ENCODE peak calls at places on chromosomes 16 and 17, in four cellular contexts. B is HepG2, G is Panc1, W is K562. N is an unnamed sample.
A peak's percentile ranks its signal among the peaks of the same experiment; 100 is the strongest.

GRCh38 chr17:72588961-72589360 is 468.1 kb downstream of the SOX9 start:
- DNase-seq in W (no peak), G (peak; percentile 69), B (peak; percentile 67), N (peak; percentile 87)

GRCh38 chr17:64615025-64615677 is 47.0 kb downstream of the SMURF2 start:
- DNase-seq in W (no peak), B (no peak), G (no peak), N (no peak)

GRCh38 chr17:7951143-7951792 is 19.3 kb downstream of the CNTROB start:
- DNase-seq in B (no peak), G (no peak), W (no peak), N (no peak)

GRCh38 chr17:48520631-48521045 is 10.2 kb downstream of the HOXB1 start:
- DNase-seq in B (no peak), W (no peak), G (no peak), N (no peak)

GRCh38 chr17:78046923-78047322 is 81.6 kb downstream of the TMC6 start:
- DNase-seq in B (no peak), G (no peak), W (no peak), N (no peak)

GRCh38 chr17:42414782-42415409 is 8.2 kb downstream of the CAVIN1 start:
- DNase-seq in W (peak; percentile 49), B (no peak), G (no peak), N (no peak)

GRCh38 chr16:88614818-88615580 is 23.4 kb upstream of the IL17C start:
- DNase-seq in W (no peak), B (no peak), G (no peak), N (no peak)

GRCh38 chr16:81544261-81544660 is 99.7 kb downstream of the CMIP start:
- DNase-seq in B (no peak), W (no peak), G (no peak), N (no peak)

GRCh38 chr17:78278139-78278741 is 46.8 kb downstream of the TMEM235 start:
- DNase-seq in B (no peak), G (no peak), W (peak; percentile 55), N (no peak)

GRCh38 chr17:34206569-34206968 is 48.5 kb upstream of the CCL2 start:
- DNase-seq in W (no peak), G (no peak), B (no peak), N (no peak)

GRCh38 chr16:4053663-4054479 is 62.4 kb downstream of the ADCY9 start:
- DNase-seq in W (no peak), B (no peak), G (peak; percentile 18), N (peak; percentile 12)

GRCh38 chr17:81519284-81520020 is 6.9 kb upstream of the ACTG1 start:
- DNase-seq in G (no peak), B (no peak), W (peak; percentile 88), N (peak; percentile 80)

DNA sequence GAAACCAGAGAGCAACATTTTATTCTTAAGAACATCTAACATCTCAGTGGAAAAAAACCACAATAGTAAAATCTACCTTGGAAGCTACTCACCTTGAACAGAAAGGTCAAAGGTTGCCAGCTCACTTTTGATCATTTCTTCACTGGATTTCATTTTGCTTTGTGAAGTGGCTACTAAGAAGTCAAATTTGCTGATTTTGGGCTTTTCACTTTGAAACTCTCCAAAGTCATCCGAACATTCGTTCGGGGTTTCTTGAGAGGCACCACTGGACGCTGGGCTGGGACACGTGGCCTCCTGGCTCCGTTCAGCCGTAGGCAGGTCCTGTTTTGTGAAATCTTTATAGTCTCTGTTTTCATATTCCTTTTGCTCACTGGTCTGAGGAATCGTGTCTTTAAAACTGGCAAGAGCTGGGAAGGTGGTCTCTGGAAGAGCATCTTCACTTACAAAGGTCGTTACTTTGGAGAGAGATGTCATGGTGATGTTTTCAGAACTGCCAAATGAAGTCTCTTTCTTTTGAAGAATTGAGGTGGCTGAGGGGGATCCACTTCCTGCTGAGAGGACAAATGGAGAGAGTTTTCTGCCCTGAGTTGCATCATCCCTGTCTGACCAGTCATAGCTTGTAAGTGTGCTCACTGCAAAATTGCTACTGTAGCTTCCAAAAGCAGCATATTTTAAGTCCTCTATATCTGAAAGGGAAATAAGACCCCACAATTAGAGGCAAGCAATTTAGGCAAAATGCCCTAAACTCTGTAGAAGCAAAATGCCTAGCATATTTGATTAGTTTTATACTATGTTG is 52.4 kb downstream of the DUSP14 start:
- DNase-seq in W (no peak), B (no peak), G (no peak), N (no peak)
- H3K27ac ChIP-seq in W (no peak overlapping the region), B (no peak overlapping the region), G (no peak overlapping the region), N (no peak overlapping the region)

GRCh38 chr16:55832425-55832787 is 490 bp downstream of the CES1 start:
- DNase-seq in B (peak; percentile 10), W (no peak), G (no peak), N (no peak)

GRCh38 chr16:55834044-55834443 is 1.1 kb upstream of the CES1 start:
- DNase-seq in B (no peak), W (no peak), G (no peak), N (no peak)

GRCh38 chr16:55830658-55831294 is 2.1 kb downstream of the CES1 start:
- DNase-seq in B (no peak), W (no peak), G (no peak), N (no peak)

GRCh38 chr16:55835578-55835977 is 2.7 kb upstream of the CES1 start:
- DNase-seq in G (no peak), B (peak; percentile 73), W (no peak), N (no peak)

DNA sequence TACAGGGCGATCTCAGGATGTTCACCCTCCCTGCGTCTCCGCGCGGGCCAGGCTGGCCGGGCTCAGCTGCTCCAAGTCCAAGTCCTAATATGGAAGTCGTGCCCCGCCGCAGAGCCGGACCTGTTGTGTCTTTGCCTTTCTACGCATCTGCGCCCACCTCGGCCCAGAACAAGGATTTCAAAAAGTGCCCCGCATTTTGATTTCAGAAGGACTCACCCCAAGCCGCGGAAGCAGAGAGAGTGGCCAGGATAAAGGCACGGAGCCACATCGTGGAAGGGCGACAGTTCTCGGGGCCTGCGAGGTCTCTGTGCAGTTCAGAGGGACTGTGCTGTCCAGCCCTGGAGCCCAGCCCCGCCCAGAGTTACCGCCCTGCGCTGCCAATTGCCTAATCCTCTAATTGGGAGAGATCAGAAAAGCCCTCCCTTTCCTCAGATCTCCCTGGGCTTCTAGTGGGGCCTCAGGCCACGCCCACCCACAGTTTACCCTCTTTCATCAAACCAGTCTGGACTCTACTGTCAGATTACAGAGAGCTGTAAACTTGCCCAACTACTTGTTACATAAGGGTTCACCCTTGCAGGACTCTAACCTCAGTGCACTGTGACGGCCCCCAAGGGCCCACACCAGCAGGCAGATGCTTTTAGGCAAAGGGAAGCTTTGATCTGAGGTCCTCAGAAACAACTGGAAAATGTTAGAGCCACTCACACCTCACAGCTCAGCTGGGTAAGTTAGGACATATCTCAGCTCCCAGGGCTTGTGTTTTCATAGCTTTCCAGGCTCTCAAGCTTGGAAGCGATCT is at the start of gene CES1:
- DNase-seq in W (no peak), B (peak; percentile 94), G (no peak), N (no peak)
- TF ChIP-seq TCF7L2 in W (no peak), B (no peak), G (no peak), N (no peak)

DNA sequence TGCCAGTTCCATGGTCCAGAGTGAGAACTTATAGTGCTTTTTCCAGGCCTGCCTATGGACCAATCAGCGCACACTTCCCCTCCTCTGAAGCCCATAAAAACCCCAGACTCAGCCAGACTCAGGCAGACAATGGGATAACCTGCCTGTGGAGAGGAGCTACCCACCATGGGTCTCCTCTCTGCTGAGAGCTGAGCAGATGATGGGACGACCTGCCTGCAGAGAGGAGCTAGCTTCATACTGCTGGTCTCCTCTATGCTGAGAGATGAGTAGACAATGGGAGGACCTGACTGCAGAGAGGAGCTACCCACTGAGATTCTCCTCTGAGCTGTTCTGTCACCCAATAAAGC is 144.7 kb downstream of the MYO1D start:
- DNase-seq in G (no peak), B (no peak), W (no peak), N (no peak)
- H3K27ac ChIP-seq in G (no peak overlapping the region), B (no peak overlapping the region), W (no peak overlapping the region), N (no peak overlapping the region)

GRCh38 chr17:38719284-38719942 is 10.7 kb upstream of the CISD3 start:
- DNase-seq in W (no peak), G (no peak), B (no peak), N (no peak)
- TF ChIP-seq TCF7L2 in W (no peak), G (no peak), B (no peak), N (no peak)

DNA sequence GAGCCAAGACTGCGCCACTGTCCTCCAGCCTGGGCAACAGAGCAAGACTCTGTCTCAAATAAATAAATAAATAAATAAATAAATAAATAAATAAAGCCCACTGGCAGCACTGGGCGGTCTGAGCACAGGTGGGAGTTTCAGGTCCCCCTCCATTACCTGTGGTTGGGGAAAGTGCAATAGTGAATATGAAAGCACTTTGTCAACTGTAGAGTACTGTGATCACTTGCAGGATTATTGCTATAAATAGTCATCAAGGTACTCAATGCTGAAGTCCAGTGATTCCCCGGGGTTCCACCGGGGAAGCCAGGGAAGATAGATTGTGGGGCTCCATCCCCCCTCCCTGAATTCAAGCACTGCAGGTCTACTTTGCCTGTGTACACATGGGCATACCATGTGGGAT is 42.7 kb upstream of the CPNE2 start:
- DNase-seq in W (no peak), B (no peak), G (no peak), N (no peak)
- H3K27ac ChIP-seq in W (no peak overlapping the region), B (no peak overlapping the region), G (no peak overlapping the region), N (no peak overlapping the region)

GRCh38 chr16:57699899-57700298 is 5.3 kb downstream of the DRC7 start:
- DNase-seq in G (no peak), B (no peak), W (no peak), N (no peak)
- TF ChIP-seq TCF7L2 in G (no peak), B (no peak), W (no peak), N (no peak)

GRCh38 chr17:39781814-39782213 is 44.1 kb downstream of the GRB7 start:
- DNase-seq in G (no peak), W (no peak), B (no peak), N (no peak)
- H3K27ac ChIP-seq in G (no peak overlapping the region), W (no peak overlapping the region), B (no peak overlapping the region), N (no peak overlapping the region)

N was measured in HCT116.